ENCODE peak calls at places on chromosomes 2 and 18, in seven cellular contexts. L, U, E, I, A, S and X are unnamed samples.

GRCh38 chr2:178674122-178674521 is 133.1 kb downstream of the TTN start:
- DNase-seq in L (no peak), U (no peak), E (no peak), I (no peak), A (no peak), S (no peak), X (no peak)

GRCh38 chr2:47193607-47194006 is 38.5 kb upstream of the STPG4 start:
- DNase-seq in L (no peak), U (no peak), E (no peak), I (no peak), A (no peak), S (no peak), X (no peak)

GRCh38 chr2:8438476-8438875 is 243.4 kb upstream of the ID2 start:
- DNase-seq in L (no peak), U (no peak), E (no peak), I (no peak), A (peak), S (no peak), X (no peak)

GRCh38 chr2:186984966-186985365 is 136.0 kb upstream of the ZSWIM2 start:
- DNase-seq in L (no peak), U (no peak), E (no peak), I (no peak), A (no peak), S (no peak), X (no peak)

GRCh38 chr2:9179572-9180201 is 26.9 kb upstream of the ASAP2 start:
- DNase-seq in L (no peak), U (no peak), E (peak), I (peak), A (no peak), S (no peak), X (no peak)

GRCh38 chr2:116719841-116720240 is 1094.7 kb upstream of the DDX18 start:
- DNase-seq in L (no peak), U (no peak), E (peak), I (no peak), A (no peak), S (no peak), X (no peak)

GRCh38 chr2:26246818-26247217 is 2.1 kb downstream of the HADHB start:
- DNase-seq in L (no peak), U (no peak), E (peak), I (no peak), A (peak), S (no peak), X (peak)

GRCh38 chr2:186599186-186599778 is 9.4 kb downstream of the ITGAV start:
- DNase-seq in L (no peak), U (no peak), E (no peak), I (no peak), A (no peak), S (no peak), X (no peak)

GRCh38 chr18:35289293-35290069 is 548 bp downstream of the ZSCAN30 start:
- DNase-seq in L (no peak), U (no peak), E (peak), I (no peak), A (no peak), S (no peak), X (no peak)

GRCh38 chr2:207334631-207335371 is 169.1 kb upstream of the KLF7 start:
- DNase-seq in L (no peak), U (no peak), E (peak), I (peak), A (no peak), S (no peak), X (no peak)

GRCh38 chr18:24763765-24764548 is 303.5 kb downstream of the HRH4 start:
- DNase-seq in L (no peak), U (no peak), E (peak), I (peak), A (no peak), S (no peak), X (no peak)

GRCh38 chr2:217897816-217898806 is 104.7 kb downstream of the TNS1 start:
- DNase-seq in L (no peak), U (no peak), E (no peak), I (no peak), A (no peak), S (no peak), X (no peak)